ENCODE peak calls at places on chromosomes 16 and 17, in nine cellular contexts. H, L, D, K, T, Q, U, P and O are unnamed samples.

GRCh38 chr16:73616186-73616585 is 568.3 kb upstream of the ZFHX3 start:
- DNase-seq in Q (no peak), D (no peak), P (no peak), U (peak), H (no peak), K (no peak), T (no peak), L (no peak), O (peak)

GRCh38 chr17:70242781-70243437 is 73.6 kb downstream of the KCNJ2 start:
- DNase-seq in K (no peak), D (no peak), U (no peak), H (no peak), L (no peak), P (peak), T (no peak), Q (no peak), O (no peak)

GRCh38 chr17:80262291-80262690 is 1.6 kb downstream of the RNF213 start:
- DNase-seq in D (no peak), L (no peak), K (no peak), U (no peak), T (no peak), P (no peak), Q (no peak), H (no peak), O (no peak)

GRCh38 chr17:57505841-57506240 is 239.3 kb downstream of the CCDC182 start:
- DNase-seq in K (no peak), U (no peak), Q (no peak), D (no peak), T (no peak), P (no peak), H (no peak), L (no peak), O (no peak)

GRCh38 chr16:82646504-82646903 is 19.7 kb downstream of the CDH13 start:
- DNase-seq in P (no peak), H (no peak), D (no peak), Q (no peak), U (no peak), L (no peak), T (no peak), K (no peak), O (no peak)

GRCh38 chr16:66948034-66948821 is 12.8 kb upstream of the CES3 start:
- DNase-seq in K (no peak), D (no peak), U (peak), H (no peak), T (no peak), P (no peak), L (no peak), Q (no peak), O (no peak)

GRCh38 chr17:32515677-32516383 is 29.0 kb downstream of the CDK5R1 start:
- DNase-seq in D (no peak), K (no peak), H (no peak), U (no peak), P (no peak), Q (no peak), L (no peak), T (no peak), O (no peak)

GRCh38 chr16:78503501-78504110 is 404.2 kb downstream of the WWOX start:
- DNase-seq in D (no peak), T (peak), Q (peak), H (peak), L (peak), K (peak), P (peak), U (peak), O (no peak)

GRCh38 chr17:1880851-1881630 is 51.2 kb downstream of the RPA1 start:
- DNase-seq in Q (no peak), U (no peak), P (peak), K (no peak), T (no peak), H (no peak), L (no peak), D (no peak), O (peak)

GRCh38 chr17:67253379-67253778 is 8.4 kb upstream of the HELZ start:
- DNase-seq in L (no peak), P (peak), H (no peak), D (peak), T (no peak), K (no peak), U (no peak), Q (no peak), O (no peak)

GRCh38 chr17:47297661-47298400 is 25.9 kb upstream of the EFCAB13 start:
- DNase-seq in K (no peak), D (no peak), P (peak), L (no peak), H (no peak), T (no peak), U (peak), Q (no peak), O (no peak)

GRCh38 chr16:89357460-89357859 is 132.9 kb downstream of the ANKRD11 start:
- DNase-seq in U (no peak), T (no peak), P (no peak), H (no peak), K (no peak), D (no peak), L (no peak), Q (no peak), O (no peak)

GRCh38 chr17:7352559-7352889 is 562 bp downstream of the KCTD11 start:
- DNase-seq in K (peak), L (no peak), D (no peak), Q (no peak), P (no peak), U (no peak), H (no peak), T (no peak), O (no peak)

GRCh38 chr17:2233441-2233947 is 70.1 kb downstream of the SMG6 start:
- DNase-seq in T (peak), K (no peak), L (no peak), P (peak), D (peak), Q (no peak), U (peak), H (no peak), O (peak)

GRCh38 chr17:76789235-76789788 is 51.4 kb downstream of the MFSD11 start:
- DNase-seq in U (peak), H (no peak), P (no peak), K (no peak), Q (no peak), T (no peak), L (no peak), D (no peak), O (peak)

GRCh38 chr16:80993293-80993691 is 13.4 kb downstream of the CMC2 start:
- DNase-seq in Q (no peak), D (peak), U (peak), T (peak), H (no peak), K (no peak), L (no peak), P (peak), O (peak)

GRCh38 chr17:75909812-75910274 is 5.2 kb upstream of the MRPL38 start:
- DNase-seq in K (no peak), D (no peak), Q (no peak), T (no peak), L (no peak), H (no peak), P (peak), U (no peak), O (no peak)